ENCODE peak calls at places on chromosomes 2 and 18, in five cellular contexts. C, M, Y, O and J are unnamed samples.

GRCh38 chr18:58766164-58766563 is 94.9 kb downstream of the MALT1 start:
- DNase-seq in C (no peak), M (no peak), Y (no peak), O (no peak), J (no peak)

GRCh38 chr2:37400041-37400440 is 55.6 kb downstream of the QPCT start:
- DNase-seq in C (no peak), M (no peak), Y (no peak), O (no peak), J (no peak)

GRCh38 chr2:159225025-159226016 is 61.2 kb downstream of the WDSUB1 start:
- DNase-seq in C (no peak), M (no peak), Y (no peak), O (no peak), J (no peak)

GRCh38 chr2:188776634-188777033 is 197.5 kb upstream of the COL3A1 start:
- DNase-seq in C (no peak), M (no peak), Y (peak; percentile 68), O (no peak), J (peak; percentile 45)

GRCh38 chr2:232721882-232722281 is 24.8 kb downstream of the GIGYF2 start:
- DNase-seq in C (no peak), M (no peak), Y (no peak), O (no peak), J (no peak)

GRCh38 chr2:145769053-145769716 is 1249.3 kb upstream of the ZEB2 start:
- DNase-seq in C (no peak), M (no peak), Y (no peak), O (no peak), J (no peak)

GRCh38 chr2:38997784-38998183 is 108.1 kb downstream of the ARHGEF33 start:
- DNase-seq in C (peak; percentile 73), M (no peak), Y (peak; percentile 17), O (no peak), J (peak; percentile 77)

GRCh38 chr2:236903978-236904377 is 181.7 kb upstream of the COPS8 start:
- DNase-seq in C (no peak), M (no peak), Y (no peak), O (no peak), J (no peak)

GRCh38 chr2:69375494-69376353 is 11.3 kb downstream of the GFPT1 start:
- DNase-seq in C (no peak), M (no peak), Y (no peak), O (no peak), J (peak; percentile 43)

GRCh38 chr2:146135245-146135644 is 1615.3 kb upstream of the ZEB2 start:
- DNase-seq in C (no peak), M (no peak), Y (no peak), O (no peak), J (no peak)

GRCh38 chr2:54958717-54959371 is 91.4 kb downstream of the RTN4 start:
- DNase-seq in C (no peak), M (no peak), Y (no peak), O (no peak), J (no peak)

GRCh38 chr2:230692760-230693159 is 19.9 kb upstream of the CAB39 start:
- DNase-seq in C (no peak), M (no peak), Y (no peak), O (no peak), J (no peak)

GRCh38 chr2:114044985-114045384 is 155.1 kb downstream of the ACTR3 start:
- DNase-seq in C (no peak), M (no peak), Y (no peak), O (no peak), J (no peak)

GRCh38 chr2:70922591-70923234 is 13.0 kb upstream of the ATP6V1B1 start:
- DNase-seq in C (no peak), M (no peak), Y (no peak), O (no peak), J (no peak)